ENCODE peak calls at places on chromosomes 3 and 15, in four cellular contexts. T is neuronal stem cell, W is IMR-90, A is H1. I is an unnamed sample.

GRCh38 chr3:167167491-167167890 is 212.6 kb downstream of the ZBBX start:
- DNase-seq in T (no peak), A (no peak), W (no peak), I (no peak)

GRCh38 chr3:45657853-45658252 is 31.3 kb upstream of the SACM1L start:
- DNase-seq in W (no peak), A (no peak), T (no peak), I (no peak)

GRCh38 chr3:67018105-67018788 is 20.1 kb downstream of the KBTBD8 start:
- DNase-seq in T (no peak), W (no peak), A (no peak), I (peak)

GRCh38 chr3:47418167-47419082 is 37.6 kb downstream of the PTPN23 start:
- DNase-seq in W (no peak), A (no peak), T (no peak), I (no peak)

GRCh38 chr3:21105784-21106183 is 645.2 kb downstream of the ZNF385D start:
- DNase-seq in A (no peak), T (no peak), W (no peak), I (no peak)

GRCh38 chr15:70093481-70094309 is 4.0 kb downstream of the TLE3 start:
- DNase-seq in T (no peak), A (no peak), W (no peak), I (peak)

GRCh38 chr3:40109641-40110490 is 199.6 kb upstream of the EIF1B start:
- DNase-seq in A (peak), T (peak), W (no peak), I (peak)

GRCh38 chr3:40516201-40516600 is 8.6 kb upstream of the ZNF621 start:
- DNase-seq in A (no peak), W (peak), T (no peak), I (peak)

GRCh38 chr3:125643127-125643526 is 47.8 kb upstream of the OSBPL11 start:
- DNase-seq in W (no peak), A (no peak), T (no peak), I (no peak)

GRCh38 chr15:67023517-67024321 is 41.7 kb upstream of the SMAD3 start:
- DNase-seq in W (no peak), T (no peak), A (no peak), I (peak)

GRCh38 chr3:142976621-142977398 is 13.3 kb upstream of the PAQR9 start:
- DNase-seq in T (no peak), A (no peak), W (peak), I (peak)

GRCh38 chr15:40110866-40111550 is 2.3 kb upstream of the BMF start:
- DNase-seq in T (no peak), W (no peak), A (no peak), I (no peak)

GRCh38 chr15:57550640-57551039 is 41.1 kb upstream of the MYZAP start:
- DNase-seq in W (no peak), T (no peak), A (no peak), I (no peak)

DNA sequence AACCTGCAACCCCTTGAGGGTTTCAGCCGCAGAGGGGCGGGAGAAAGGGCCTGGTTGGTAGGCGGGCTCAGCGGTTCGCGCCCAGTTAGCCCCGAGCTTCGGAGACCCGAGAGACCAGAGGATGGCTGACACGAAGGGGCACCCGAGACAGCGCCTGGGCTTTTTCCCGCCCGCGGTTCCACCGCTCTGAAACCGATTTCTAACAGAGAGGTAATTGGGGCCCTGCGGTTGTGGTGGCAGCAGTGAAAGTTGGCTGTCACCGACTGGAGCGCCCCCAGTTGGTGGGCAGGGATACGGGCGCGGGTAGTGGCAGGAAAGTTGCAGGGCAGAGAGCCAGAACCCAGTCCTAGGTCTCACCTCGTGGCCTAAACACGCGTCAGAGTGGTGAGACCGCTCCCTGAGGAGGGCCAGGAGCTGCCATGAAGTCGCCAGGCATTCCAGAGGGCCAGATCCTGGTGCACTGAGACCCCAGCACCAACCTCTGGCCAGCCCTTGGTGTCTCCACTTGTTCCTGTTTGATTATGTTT is 590 bp upstream of the ELL3 start:
- DNase-seq in A (no peak), T (peak), W (peak), I (peak)
- H3K14ac ChIP-seq in A (no peak), T (no peak), W (peak), I (peak)

GRCh38 chr15:94844533-94845390 is 613.4 kb downstream of the MCTP2 start:
- DNase-seq in A (no peak), T (peak), W (no peak), I (peak)

GRCh38 chr15:94847325-94847724 is 616.0 kb downstream of the MCTP2 start:
- DNase-seq in T (no peak), W (no peak), A (no peak), I (no peak)

GRCh38 chr15:94843060-94843459 is 611.7 kb downstream of the MCTP2 start:
- DNase-seq in W (no peak), T (no peak), A (no peak), I (no peak)

GRCh38 chr15:94844188-94844532 is 612.8 kb downstream of the MCTP2 start:
- DNase-seq in W (no peak), A (no peak), T (peak), I (no peak)

DNA sequence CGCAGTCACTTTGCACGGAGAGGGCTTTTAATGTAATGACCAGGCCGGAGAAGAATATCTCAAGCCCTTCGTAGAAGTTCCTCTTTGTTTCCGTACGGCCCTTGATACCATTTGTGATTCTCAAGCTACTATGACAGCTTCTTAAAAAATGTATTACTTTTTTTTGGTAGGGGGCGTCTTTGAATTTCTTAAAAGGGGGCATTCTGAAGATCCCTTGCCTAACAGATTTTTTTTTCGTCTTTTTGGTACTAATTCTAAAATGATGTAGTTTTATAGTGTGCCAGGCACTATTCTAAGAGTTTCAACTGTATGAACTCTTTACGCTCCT is 614.0 kb downstream of the MCTP2 start:
- DNase-seq in A (no peak), T (no peak), W (no peak), I (no peak)
- H3K14ac ChIP-seq in A (no peak), T (no peak), W (no peak), I (peak)

DNA sequence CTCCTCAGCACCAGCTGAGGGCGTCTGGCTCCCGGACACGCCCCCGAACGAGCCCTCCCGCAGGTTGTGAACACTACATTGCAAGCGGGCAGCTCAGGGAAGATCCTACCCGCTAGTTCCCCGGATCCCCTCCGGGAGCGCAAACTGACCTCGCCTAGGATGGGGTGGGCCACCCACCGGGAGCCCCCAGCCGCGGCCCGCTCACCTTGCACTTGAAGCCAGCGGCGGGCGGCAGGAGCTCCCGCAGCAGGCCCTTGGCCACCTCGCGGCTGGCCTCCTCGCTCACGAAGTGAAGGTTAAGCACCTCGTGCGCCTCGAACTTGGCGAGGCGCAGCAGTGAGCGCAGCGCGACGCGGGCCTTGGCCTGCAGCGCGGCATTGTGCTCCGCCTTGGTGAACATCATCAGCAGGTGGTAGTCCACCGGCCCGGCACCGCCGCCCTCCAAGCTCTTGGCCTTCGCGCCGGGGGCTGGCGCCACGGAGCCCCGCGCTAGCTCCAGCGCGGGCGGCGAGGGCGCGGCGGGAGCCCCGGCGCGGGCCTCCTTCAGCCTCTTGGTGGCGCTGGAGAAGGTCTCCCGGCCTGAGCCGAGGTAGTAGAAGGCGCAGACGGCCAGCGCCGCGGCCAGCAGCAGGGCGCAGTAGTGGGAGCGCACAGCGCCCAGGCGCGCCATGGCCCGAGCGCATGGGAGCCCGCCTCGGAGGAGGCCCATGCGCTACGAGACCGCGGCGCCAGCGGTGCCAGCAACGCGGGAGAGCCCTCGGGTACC is 426 bp downstream of the XXYLT1 start:
- DNase-seq in A (no peak), T (peak), W (peak), I (peak)
- H3K14ac ChIP-seq in A (no peak), T (peak), W (no peak), I (peak)

DNA sequence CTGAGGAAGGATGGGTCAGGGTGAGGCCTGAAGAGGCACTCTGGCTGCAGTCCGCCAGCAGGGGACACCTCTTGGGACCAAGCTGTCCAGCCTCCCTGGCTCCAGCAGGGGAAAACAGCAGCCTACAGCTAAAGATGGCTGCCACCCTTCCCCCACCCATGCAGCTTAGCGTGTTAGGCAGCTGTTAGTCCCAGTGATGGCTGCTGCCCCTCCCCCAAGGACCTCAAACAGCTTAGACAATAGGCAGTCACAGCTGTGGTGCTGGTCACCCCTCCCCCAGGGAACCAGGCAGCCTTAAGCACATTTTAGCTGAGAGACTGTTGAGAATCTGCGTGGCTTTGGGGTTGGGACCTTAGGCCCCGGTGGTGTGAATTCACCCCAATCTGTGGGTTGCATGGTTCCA is 140.4 kb upstream of the CADPS start:
- DNase-seq in T (peak), W (no peak), A (peak), I (no peak)
- H3K14ac ChIP-seq in T (peak), W (no peak), A (no peak), I (peak)

DNA sequence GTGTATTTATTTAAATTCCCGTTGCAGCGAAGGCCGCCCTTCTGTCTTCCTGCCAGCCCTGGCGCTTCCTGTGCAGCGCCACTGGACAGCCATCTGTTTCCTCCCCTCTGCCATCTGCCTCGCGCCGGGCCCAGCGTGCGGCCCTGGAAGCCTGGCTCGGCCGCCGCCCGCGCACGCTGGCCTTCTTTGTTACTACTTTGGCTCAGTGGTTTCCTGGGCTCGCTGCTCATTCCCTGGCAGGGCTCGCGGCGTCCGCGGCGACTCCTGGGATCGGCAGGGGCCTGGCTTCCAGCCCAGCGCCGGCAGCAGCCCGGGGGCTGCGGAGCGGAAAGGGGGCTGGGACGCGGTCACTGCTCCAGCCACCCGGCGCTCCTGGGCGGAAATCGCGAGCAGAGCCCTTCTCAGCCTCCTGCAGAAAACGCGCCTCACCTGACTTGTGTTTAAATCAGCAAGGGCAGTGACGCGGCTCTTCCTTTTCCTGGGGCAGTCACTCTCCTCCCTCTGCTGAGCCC is 9.9 kb downstream of the CMTM7 start:
- DNase-seq in T (peak), A (no peak), W (peak), I (peak)
- H3K14ac ChIP-seq in T (peak), A (no peak), W (peak), I (peak)

DNA sequence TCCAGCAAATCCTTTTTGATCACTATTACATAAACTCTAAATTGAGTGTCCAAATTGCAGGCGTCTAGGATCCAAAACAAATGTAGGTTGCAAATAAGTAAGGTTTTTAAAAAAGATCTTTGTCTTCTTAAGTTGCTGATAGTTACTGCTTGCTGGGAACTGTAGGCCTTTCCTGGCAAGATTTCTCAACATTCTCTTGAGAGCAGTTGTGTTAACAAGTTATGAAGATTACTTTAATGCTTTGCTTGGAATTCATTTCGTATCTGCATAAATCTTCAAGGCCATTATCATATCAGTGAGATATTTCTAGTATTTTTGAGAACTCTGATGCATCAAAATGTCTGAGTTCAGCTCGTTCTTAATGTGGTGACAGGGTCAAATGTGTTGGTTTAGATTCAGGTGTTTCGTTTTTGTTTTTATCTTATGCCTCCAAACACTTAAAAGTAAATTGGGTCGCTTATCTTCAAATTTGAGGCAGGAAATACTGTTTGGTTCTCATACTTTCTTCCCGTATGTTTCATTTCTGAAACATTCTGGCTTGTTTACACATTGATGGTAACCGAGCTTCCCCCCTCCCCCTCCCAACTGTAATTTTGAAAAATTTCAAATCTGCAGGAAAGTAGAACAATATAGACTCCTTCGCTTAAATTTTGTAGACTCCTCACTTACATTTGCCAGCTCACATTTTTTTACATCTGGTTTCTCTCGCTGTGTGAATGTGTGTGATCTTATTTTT is 64.7 kb downstream of the CMTM8 start:
- DNase-seq in W (no peak), A (no peak), T (no peak), I (peak)
- H3K14ac ChIP-seq in W (no peak), A (no peak), T (no peak), I (no peak)

GRCh38 chr3:150546226-150547044 is at the start of the genes EIF2A and SERP1:
- DNase-seq in A (peak), W (peak), T (peak), I (peak)

GRCh38 chr3:150544726-150545125 is 1.6 kb downstream of the SERP1 start:
- DNase-seq in A (no peak), W (peak), T (no peak), I (peak)

GRCh38 chr3:150545419-150546225 is 674 bp downstream of the SERP1 start:
- DNase-seq in T (peak), A (no peak), W (no peak), I (no peak)

GRCh38 chr3:150544040-150544439 is 2.3 kb downstream of the SERP1 start:
- DNase-seq in A (no peak), T (no peak), W (peak), I (no peak)

DNA sequence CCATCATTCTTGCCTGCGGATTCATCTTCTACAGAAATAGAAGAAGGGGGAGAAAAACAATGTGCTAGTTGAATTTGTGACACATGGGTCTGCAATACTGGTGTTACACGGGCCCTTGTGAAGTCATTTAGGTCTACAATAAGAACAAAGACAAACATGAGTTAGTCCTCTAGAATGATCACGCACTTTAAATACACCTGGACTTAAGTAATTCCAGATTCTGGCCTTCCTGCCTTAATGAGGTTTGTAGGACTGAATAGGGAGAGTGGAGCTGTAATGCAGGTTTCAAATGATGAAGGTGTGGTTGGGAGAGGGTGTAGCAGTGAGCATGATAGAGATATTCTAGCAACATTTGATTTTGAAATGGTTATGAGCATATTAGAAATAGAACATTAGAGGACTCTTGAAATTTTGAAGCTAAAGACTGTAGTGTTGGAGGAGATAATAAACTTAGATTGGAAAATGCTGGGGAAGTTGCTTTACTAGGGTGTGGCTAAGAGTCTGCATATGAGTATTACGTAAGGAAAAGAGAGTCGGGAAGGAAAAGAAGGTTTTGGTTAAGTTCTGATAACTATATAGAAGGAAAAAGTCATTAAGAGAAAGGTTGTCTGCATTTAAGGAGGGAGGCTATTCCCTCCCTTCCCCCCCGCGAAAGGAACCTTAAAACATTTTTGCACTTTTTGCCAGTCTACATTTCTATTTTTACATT is 612 bp downstream of the EIF2A start:
- DNase-seq in A (no peak), T (no peak), W (peak), I (peak)
- H3K14ac ChIP-seq in A (no peak), T (no peak), W (peak), I (peak)

DNA sequence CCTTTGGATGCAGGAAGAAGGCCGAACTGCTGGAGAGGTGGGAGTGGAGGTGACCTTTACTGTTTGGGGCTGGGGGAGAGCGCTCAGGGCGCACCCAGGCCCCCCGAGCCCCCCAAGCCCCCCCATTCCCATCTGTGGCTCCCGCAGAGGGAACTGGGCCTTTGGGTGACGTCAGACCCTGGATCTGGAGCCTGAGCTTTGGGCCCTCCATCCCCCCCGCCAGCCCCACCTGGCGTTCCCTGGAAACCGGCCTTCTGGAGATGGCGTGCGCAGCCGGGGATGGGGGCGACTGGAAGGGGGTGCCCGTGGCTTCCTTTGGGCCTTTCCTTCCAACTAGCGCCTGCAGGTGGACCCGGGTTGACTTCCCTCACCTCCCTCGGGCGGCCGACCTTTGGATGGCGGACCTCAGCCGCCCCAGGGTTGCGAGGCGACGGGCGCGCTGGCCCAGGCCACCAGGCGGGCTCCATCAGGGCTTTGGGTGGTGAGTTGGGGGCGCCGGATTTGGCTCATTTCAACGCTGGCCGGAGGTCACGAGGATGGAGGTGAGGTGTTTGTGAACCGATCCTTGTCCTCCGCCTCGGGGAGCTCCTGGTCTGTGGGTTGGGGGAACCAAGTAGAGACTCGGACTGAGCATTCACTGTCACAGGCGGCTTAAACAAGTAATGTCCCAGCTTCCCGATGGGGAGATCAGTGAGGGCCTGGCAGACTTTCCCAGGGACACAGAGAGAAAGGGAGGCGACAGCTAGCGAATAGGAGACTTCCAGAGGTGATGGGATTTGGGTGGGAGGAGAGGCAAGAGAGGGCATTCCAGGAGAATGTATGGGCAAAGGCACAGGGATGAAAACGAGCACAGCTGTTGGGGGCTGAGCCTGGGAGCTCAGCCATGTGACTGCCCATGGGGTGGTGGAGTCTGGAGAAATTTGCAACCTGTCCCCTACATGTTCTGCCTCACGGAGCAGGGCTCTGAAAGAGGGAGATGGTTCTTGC is 709 bp downstream of the SCAMP5 start:
- DNase-seq in A (no peak), T (peak), W (no peak), I (no peak)
- H3K14ac ChIP-seq in A (no peak), T (peak), W (no peak), I (no peak)

DNA sequence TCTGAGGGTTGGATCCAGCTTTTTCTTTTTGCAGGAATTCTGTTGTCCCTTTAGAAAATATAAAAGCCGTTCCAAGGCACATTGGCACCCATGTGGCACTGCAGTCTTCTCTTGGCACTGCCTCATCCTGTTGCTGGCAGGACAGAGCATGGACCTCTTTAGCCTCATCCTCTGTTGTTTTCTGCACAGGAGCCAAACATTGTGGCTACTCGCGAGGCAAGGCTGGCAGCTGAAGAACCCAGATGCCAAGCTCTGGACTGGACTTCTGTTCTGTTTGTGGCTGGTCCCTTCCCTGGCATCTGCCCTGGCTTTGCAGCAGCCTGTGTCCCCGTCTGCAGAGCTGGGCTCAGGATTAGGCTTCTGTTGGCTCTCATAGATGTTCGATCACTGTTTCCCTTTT is 224.7 kb upstream of the TBC1D5 start:
- DNase-seq in A (no peak), T (no peak), W (no peak), I (no peak)
- H3K14ac ChIP-seq in A (no peak), T (no peak), W (no peak), I (no peak)